ENCODE peak calls at places on chromosomes 16 and 17, in ten cellular contexts. Z is heart left ventricle; W is fibroblast of the aortic adventitia; F is mesendoderm; N is esophagus squamous epithelium; M is hepatocyte; Y is CD4-positive, CD25-positive, alpha-beta regulatory T cell; U is AG04449; B is breast epithelium; K is BJ. G is an unnamed sample.

GRCh38 chr16:49590166-49590871 is 216.7 kb downstream of the C16orf78 start:
- DNase-seq in Y (no peak), Z (no peak), F (no peak), M (no peak), K (no peak), U (no peak), N (no peak), B (no peak), W (no peak), G (no peak)

GRCh38 chr16:18832021-18832420 is 30.7 kb upstream of the ARL6IP1 start:
- DNase-seq in K (no peak), F (no peak), Z (no peak), U (no peak), W (no peak), M (no peak), N (no peak), B (no peak), Y (no peak), G (no peak)

GRCh38 chr17:16419074-16419928 is 3.9 kb downstream of the TRPV2 start:
- DNase-seq in K (peak), W (peak), U (peak), M (peak), N (no peak), F (peak), Z (no peak), Y (peak), B (no peak), G (no peak)

GRCh38 chr17:1625053-1625452 is 3.6 kb downstream of the SLC43A2 start:
- DNase-seq in M (peak), W (no peak), U (no peak), B (no peak), F (no peak), Y (no peak), N (no peak), Z (peak), K (no peak), G (no peak)

GRCh38 chr17:17366941-17367885 is 64.0 kb downstream of the NT5M start:
- DNase-seq in U (no peak), M (no peak), W (no peak), Z (peak), B (no peak), N (no peak), K (no peak), F (no peak), Y (no peak), G (no peak)

GRCh38 chr16:50889276-50889675 is 147.4 kb downstream of the CYLD start:
- DNase-seq in F (no peak), U (no peak), K (no peak), Z (no peak), W (no peak), M (no peak), N (no peak), B (no peak), Y (no peak), G (no peak)

GRCh38 chr17:74773871-74774286 is 2.3 kb downstream of the NAT9 start:
- DNase-seq in Z (no peak), U (peak), W (peak), F (no peak), B (no peak), Y (no peak), N (no peak), K (no peak), M (no peak), G (no peak)

GRCh38 chr16:51994597-51994996 is 552.3 kb downstream of the TOX3 start:
- DNase-seq in Z (peak), Y (no peak), K (no peak), B (peak), F (no peak), W (no peak), N (no peak), M (peak), U (no peak), G (peak)

GRCh38 chr17:5773942-5774341 is 189.6 kb upstream of the NLRP1 start:
- DNase-seq in N (no peak), W (no peak), Y (no peak), Z (no peak), K (no peak), F (no peak), B (no peak), U (no peak), M (no peak), G (no peak)

GRCh38 chr17:491086-492014 is 138.7 kb upstream of the RPH3AL start:
- DNase-seq in F (no peak), K (no peak), M (peak), U (no peak), B (peak), Z (peak), N (no peak), W (peak), Y (peak), G (peak)

GRCh38 chr16:47826070-47826469 is 329.7 kb downstream of the ABCC12 start:
- DNase-seq in Z (no peak), B (no peak), U (no peak), W (no peak), Y (no peak), M (no peak), K (no peak), N (no peak), F (no peak), G (no peak)

GRCh38 chr17:35051579-35052239 is 11.8 kb downstream of the RFFL start:
- DNase-seq in K (peak), Z (no peak), F (no peak), M (peak), U (no peak), W (no peak), B (no peak), N (no peak), Y (no peak), G (peak)

GRCh38 chr17:41360291-41360995 is 9.2 kb downstream of the KRT33B start:
- DNase-seq in F (peak), M (peak), Z (no peak), K (peak), W (peak), U (no peak), Y (no peak), B (no peak), N (no peak), G (no peak)

GRCh38 chr17:36085710-36086268 is 4.2 kb downstream of the CCL3 start:
- DNase-seq in B (no peak), Y (no peak), W (peak), U (no peak), Z (no peak), K (no peak), M (no peak), F (no peak), N (no peak), G (no peak)

GRCh38 chr17:35312790-35313711 is 60.4 kb downstream of the SLFN11 start:
- DNase-seq in Z (peak), B (peak), N (no peak), K (no peak), W (peak), U (peak), M (peak), F (peak), Y (peak), G (peak)

GRCh38 chr17:74839955-74840354 is 19.7 kb downstream of the GRIN2C start:
- DNase-seq in B (no peak), Y (no peak), N (no peak), F (no peak), K (no peak), M (no peak), W (no peak), U (no peak), Z (no peak), G (no peak)

GRCh38 chr17:77957215-77957868 is 1.2 kb upstream of the TNRC6C start:
- DNase-seq in Z (no peak), K (no peak), U (no peak), Y (no peak), B (no peak), N (no peak), F (peak), W (peak), M (peak), G (no peak)

GRCh38 chr16:86138121-86138944 is 239.4 kb downstream of the IRF8 start:
- DNase-seq in B (no peak), M (no peak), U (no peak), Y (no peak), N (no peak), Z (no peak), K (no peak), W (no peak), F (peak), G (no peak)

GRCh38 chr17:5922476-5922875 is 147.7 kb upstream of the WSCD1 start:
- DNase-seq in M (no peak), F (no peak), Y (no peak), N (no peak), K (no peak), B (no peak), Z (no peak), U (no peak), W (no peak), G (no peak)

GRCh38 chr17:40309938-40310510 is 1.0 kb downstream of the RARA start:
- DNase-seq in F (no peak), K (no peak), Y (no peak), M (no peak), W (no peak), B (peak), Z (no peak), U (no peak), N (no peak), G (peak)

GRCh38 chr17:82318169-82318498 is 726 bp upstream of the CD7 start:
- DNase-seq in F (no peak), K (no peak), W (no peak), Z (no peak), Y (no peak), M (no peak), N (no peak), B (no peak), U (no peak), G (no peak)

GRCh38 chr16:27982184-27982583 is 81.3 kb downstream of the GSG1L start:
- DNase-seq in F (no peak), M (no peak), W (no peak), U (no peak), Z (no peak), Y (no peak), B (no peak), N (no peak), K (no peak), G (no peak)

GRCh38 chr17:19264681-19265080 is 27.5 kb downstream of the EPN2 start:
- DNase-seq in Y (no peak), W (no peak), U (no peak), K (no peak), B (no peak), F (no peak), N (no peak), M (no peak), Z (peak), G (no peak)

GRCh38 chr17:1447061-1447460 is 9.0 kb downstream of the CRK start:
- DNase-seq in K (no peak), U (no peak), N (no peak), Z (no peak), M (no peak), Y (no peak), W (no peak), F (no peak), B (no peak), G (no peak)

GRCh38 chr17:76497979-76498885 is 3.0 kb downstream of the RHBDF2 start:
- DNase-seq in W (peak), U (no peak), Y (no peak), Z (peak), M (peak), F (peak), B (peak), K (no peak), N (no peak), G (peak)

GRCh38 chr17:9902116-9902515 is 3.0 kb downstream of the RCVRN start:
- DNase-seq in Y (no peak), W (no peak), F (no peak), N (no peak), K (no peak), Z (no peak), U (no peak), M (no peak), B (no peak), G (no peak)

GRCh38 chr16:80254970-80255369 is 285.8 kb upstream of the DYNLRB2 start:
- DNase-seq in B (no peak), W (no peak), N (no peak), Z (no peak), M (no peak), Y (no peak), U (no peak), F (no peak), K (no peak), G (no peak)

GRCh38 chr17:50689251-50689650 is 18.5 kb downstream of the ANKRD40 start:
- DNase-seq in K (no peak), Y (no peak), U (no peak), B (no peak), M (peak), W (peak), Z (no peak), N (no peak), F (peak), G (no peak)

GRCh38 chr17:66414528-66415175 is 112.2 kb downstream of the PRKCA start:
- DNase-seq in B (no peak), U (no peak), K (no peak), Y (no peak), W (no peak), F (no peak), M (no peak), N (no peak), Z (no peak), G (no peak)

GRCh38 chr17:73706858-73707257 is 62.6 kb upstream of the SDK2 start:
- DNase-seq in M (no peak), Z (no peak), Y (no peak), F (no peak), K (no peak), U (no peak), W (no peak), B (no peak), N (no peak), G (no peak)

GRCh38 chr17:44793885-44794698 is 35.3 kb downstream of the ADAM11 start:
- DNase-seq in B (no peak), Y (no peak), F (no peak), U (no peak), Z (no peak), N (no peak), M (no peak), K (no peak), W (no peak), G (no peak)

GRCh38 chr16:31033709-31034492 is 543 bp downstream of the STX4 start:
- DNase-seq in M (peak), Y (peak), K (peak), W (peak), Z (peak), U (peak), F (peak), B (peak), N (peak), G (peak)

GRCh38 chr16:22183901-22184614 is 21.8 kb downstream of the SDR42E2 start:
- DNase-seq in U (no peak), M (no peak), N (no peak), K (no peak), Y (no peak), B (no peak), F (peak), Z (no peak), W (no peak), G (no peak)

GRCh38 chr17:70187383-70187782 is 18.1 kb downstream of the KCNJ2 start:
- DNase-seq in B (no peak), F (no peak), K (no peak), Y (no peak), W (peak), N (no peak), Z (no peak), M (no peak), U (no peak), G (no peak)

GRCh38 chr16:86362155-86362849 is 148.0 kb upstream of the FOXF1 start:
- DNase-seq in F (peak), W (no peak), N (no peak), Y (no peak), K (no peak), M (no peak), U (no peak), B (no peak), Z (no peak), G (no peak)

GRCh38 chr17:18005496-18005895 is 32.8 kb downstream of the DRC3 start:
- DNase-seq in B (no peak), W (no peak), Z (no peak), M (no peak), K (no peak), Y (no peak), U (no peak), N (no peak), F (no peak), G (no peak)

GRCh38 chr16:71383054-71383773 is 24.7 kb downstream of the CALB2 start:
- DNase-seq in U (no peak), M (peak), Y (no peak), N (no peak), W (no peak), B (peak), F (peak), Z (no peak), K (no peak), G (no peak)

GRCh38 chr16:12027091-12027490 is 50.6 kb downstream of the SNX29 start:
- DNase-seq in U (no peak), B (no peak), F (peak), Z (no peak), M (no peak), Y (no peak), N (no peak), K (no peak), W (no peak), G (no peak)
- H3K4me3 ChIP-seq in U (no peak), B (peak), F (no peak), Z (no peak), M (no peak), Y (no peak), N (no peak), K (no peak), W (no peak), G (no peak)

DNA sequence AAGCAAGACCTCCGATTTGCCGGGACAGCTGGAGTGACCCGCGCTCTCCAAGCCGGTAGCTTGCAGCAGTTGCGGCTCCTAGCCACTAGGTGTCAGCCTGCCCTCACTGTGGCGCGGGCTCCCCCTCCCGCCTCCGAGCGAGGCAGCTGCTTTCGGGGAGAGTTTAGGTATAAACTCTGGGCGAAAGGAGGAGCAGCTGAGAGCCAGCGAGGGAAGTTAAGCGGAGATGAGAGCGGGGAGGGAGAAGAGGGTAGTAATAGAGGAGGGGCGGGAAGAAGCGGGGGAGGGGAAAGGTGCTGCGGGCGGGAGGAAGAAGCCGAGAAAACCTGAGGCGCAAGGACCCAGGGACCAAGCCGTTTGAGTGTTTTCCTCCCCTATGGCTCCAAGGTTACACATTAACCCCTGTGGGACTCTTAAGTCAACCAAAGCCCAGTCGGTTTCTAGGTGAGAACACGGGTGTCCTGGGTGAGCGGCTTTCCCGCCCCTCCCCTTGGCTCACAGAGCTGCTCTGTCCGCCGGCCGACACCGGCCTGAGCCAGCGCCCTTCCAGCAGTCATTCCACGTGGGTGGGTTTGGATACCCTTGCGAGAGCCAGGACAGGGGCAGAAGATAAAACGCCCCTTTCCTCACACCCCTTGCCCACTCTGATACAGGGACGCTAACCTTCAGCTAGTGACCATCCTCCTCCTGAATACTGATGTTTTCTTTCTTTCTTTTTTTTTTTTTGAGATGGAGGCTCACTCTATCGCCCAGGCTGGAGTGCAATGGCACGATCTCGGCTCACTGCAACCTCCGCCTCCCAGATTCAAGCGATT is 1.1 kb upstream of the TLCD1 start:
- DNase-seq in F (peak), W (peak), M (peak), B (peak), K (peak), N (no peak), U (no peak), Z (peak), Y (peak), G (peak)
- H3K4me3 ChIP-seq in F (peak), W (peak), M (peak), B (peak), K (peak), N (peak), U (peak), Z (peak), Y (peak), G (peak)

GRCh38 chr17:56144205-56144604 is 9.1 kb upstream of the ANKFN1 start:
- DNase-seq in U (no peak), Y (no peak), Z (no peak), K (no peak), F (no peak), W (no peak), M (peak), B (no peak), N (no peak), G (no peak)

GRCh38 chr17:56150631-56151030 is 2.6 kb upstream of the ANKFN1 start:
- DNase-seq in U (no peak), N (no peak), Z (no peak), W (no peak), F (peak), K (no peak), M (no peak), Y (no peak), B (no peak), G (no peak)

GRCh38 chr17:56146005-56146404 is 7.3 kb upstream of the ANKFN1 start:
- DNase-seq in Y (no peak), W (no peak), B (no peak), U (no peak), F (no peak), K (no peak), M (no peak), Z (no peak), N (no peak), G (no peak)

GRCh38 chr17:56149266-56150036 is 3.8 kb upstream of the ANKFN1 start:
- DNase-seq in Y (no peak), U (no peak), Z (no peak), F (peak), W (no peak), M (peak), N (no peak), K (no peak), B (no peak), G (no peak)

DNA sequence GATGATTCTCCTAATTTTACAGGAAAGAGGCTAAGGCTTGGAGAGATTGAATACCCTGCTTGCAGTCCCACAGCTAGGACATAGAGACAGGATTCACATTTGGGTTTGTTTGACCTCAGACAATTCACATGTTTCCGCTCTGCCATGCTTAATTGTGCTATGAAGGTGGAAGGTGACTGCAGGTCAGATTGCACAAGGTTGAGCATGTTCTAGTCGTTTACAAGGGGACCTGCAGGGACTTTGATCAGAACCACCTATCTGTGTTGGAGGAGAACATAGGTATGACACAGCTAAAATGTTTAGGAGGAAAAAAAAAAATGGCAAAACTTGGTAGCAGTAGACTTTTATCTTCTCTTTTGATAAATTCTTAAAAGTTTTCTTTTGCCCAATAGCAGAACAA is 4.9 kb upstream of the ANKFN1 start:
- DNase-seq in W (no peak), K (no peak), N (no peak), B (no peak), U (no peak), F (no peak), Z (no peak), Y (no peak), M (no peak), G (no peak)
- H3K4me3 ChIP-seq in W (no peak), K (no peak), N (no peak), B (no peak), U (no peak), F (no peak), Z (no peak), Y (no peak), M (no peak), G (no peak)

GRCh38 chr16:67301080-67301757 is 21.9 kb downstream of the PLEKHG4 start:
- DNase-seq in M (no peak), B (no peak), W (peak), F (no peak), U (no peak), Y (no peak), Z (peak), N (no peak), K (no peak), G (no peak)
- H3K4me3 ChIP-seq in M (no peak), B (no peak), W (no peak), F (no peak), U (no peak), Y (no peak), Z (no peak), N (no peak), K (no peak), G (no peak)

GRCh38 chr17:32161506-32162365 is 19.4 kb downstream of the RHOT1 start:
- DNase-seq in U (no peak), M (no peak), Y (no peak), F (no peak), B (no peak), W (peak), K (peak), Z (no peak), N (no peak), G (no peak)
- H3K4me3 ChIP-seq in U (no peak), M (no peak), Y (no peak), F (no peak), B (no peak), W (no peak), K (no peak), Z (no peak), N (no peak), G (no peak)

GRCh38 chr17:32445976-32446375 is 1.7 kb downstream of the PSMD11 start:
- DNase-seq in W (peak), Y (no peak), Z (no peak), B (no peak), M (no peak), F (no peak), K (no peak), U (no peak), N (no peak), G (no peak)
- H3K4me3 ChIP-seq in W (peak), Y (peak), Z (peak), B (peak), M (peak), F (no peak), K (no peak), U (no peak), N (no peak), G (peak)

GRCh38 chr16:26550111-26550610 is 516.6 kb upstream of the C16orf82 start:
- DNase-seq in U (no peak), M (no peak), Y (no peak), Z (no peak), F (peak), B (no peak), N (no peak), K (no peak), W (no peak), G (no peak)

GRCh38 chr16:26554030-26554429 is 512.7 kb upstream of the C16orf82 start:
- DNase-seq in M (no peak), K (no peak), Y (no peak), B (no peak), F (no peak), Z (no peak), W (no peak), N (no peak), U (no peak), G (no peak)
- H3K4me3 ChIP-seq in M (no peak), K (no peak), Y (no peak), B (no peak), F (no peak), Z (no peak), W (no peak), N (no peak), U (no peak), G (no peak)

G was measured in colonic mucosa.